ENCODE peak calls at places on chromosomes 16 and 17, in six cellular contexts. One of them, this sample, is unnamed.

GRCh38 chr17:79987187-79987889 is 48.3 kb downstream of the TBC1D16 start:
- DNase-seq in CD8-positive, alpha-beta T cell: no peak
- DNase-seq in GM19239: no peak
- DNase-seq in adrenal gland: peak; percentile 29
- DNase-seq in skeletal muscle cell: no peak
- DNase-seq in glomerular endothelial cell: no peak
- DNase-seq in this sample: no peak

GRCh38 chr17:73641779-73642580 is 2.3 kb downstream of the SDK2 start:
- DNase-seq in CD8-positive, alpha-beta T cell: no peak
- DNase-seq in GM19239: no peak
- DNase-seq in adrenal gland: no peak
- DNase-seq in skeletal muscle cell: no peak
- DNase-seq in glomerular endothelial cell: no peak
- DNase-seq in this sample: no peak

GRCh38 chr17:245020-245419 is 63.6 kb upstream of the DOC2B start:
- DNase-seq in CD8-positive, alpha-beta T cell: no peak
- DNase-seq in GM19239: no peak
- DNase-seq in adrenal gland: peak; percentile 4
- DNase-seq in skeletal muscle cell: no peak
- DNase-seq in glomerular endothelial cell: no peak
- DNase-seq in this sample: no peak

GRCh38 chr17:5715478-5715877 is 131.2 kb upstream of the NLRP1 start:
- DNase-seq in CD8-positive, alpha-beta T cell: no peak
- DNase-seq in GM19239: no peak
- DNase-seq in adrenal gland: no peak
- DNase-seq in skeletal muscle cell: no peak
- DNase-seq in glomerular endothelial cell: no peak
- DNase-seq in this sample: no peak

GRCh38 chr17:58508341-58509067 is 5.9 kb downstream of the MTMR4 start:
- DNase-seq in CD8-positive, alpha-beta T cell: no peak
- DNase-seq in GM19239: no peak
- DNase-seq in adrenal gland: no peak
- DNase-seq in skeletal muscle cell: no peak
- DNase-seq in glomerular endothelial cell: no peak
- DNase-seq in this sample: no peak

GRCh38 chr16:88634141-88634993 is 4.0 kb upstream of the IL17C start:
- DNase-seq in CD8-positive, alpha-beta T cell: no peak
- DNase-seq in GM19239: peak; percentile 79
- DNase-seq in adrenal gland: no peak
- DNase-seq in skeletal muscle cell: no peak
- DNase-seq in glomerular endothelial cell: no peak
- DNase-seq in this sample: peak; percentile 50

GRCh38 chr16:50709061-50709695 is 15.8 kb downstream of the NOD2 start:
- DNase-seq in CD8-positive, alpha-beta T cell: no peak
- DNase-seq in GM19239: peak; percentile 33
- DNase-seq in adrenal gland: no peak
- DNase-seq in skeletal muscle cell: no peak
- DNase-seq in glomerular endothelial cell: no peak
- DNase-seq in this sample: no peak

GRCh38 chr17:29744121-29744520 is 121.4 kb upstream of the CORO6 start:
- DNase-seq in CD8-positive, alpha-beta T cell: no peak
- DNase-seq in GM19239: no peak
- DNase-seq in adrenal gland: no peak
- DNase-seq in skeletal muscle cell: no peak
- DNase-seq in glomerular endothelial cell: no peak
- DNase-seq in this sample: no peak

GRCh38 chr17:30104575-30105339 is 11.9 kb upstream of the NSRP1 start:
- DNase-seq in CD8-positive, alpha-beta T cell: peak; percentile 44
- DNase-seq in GM19239: peak; percentile 44
- DNase-seq in adrenal gland: peak; percentile 81
- DNase-seq in skeletal muscle cell: peak; percentile 34
- DNase-seq in glomerular endothelial cell: peak; percentile 66
- DNase-seq in this sample: peak; percentile 48

GRCh38 chr16:10981697-10982216 is 37.4 kb downstream of the CLEC16A start:
- DNase-seq in CD8-positive, alpha-beta T cell: no peak
- DNase-seq in GM19239: peak; percentile 54
- DNase-seq in adrenal gland: no peak
- DNase-seq in skeletal muscle cell: no peak
- DNase-seq in glomerular endothelial cell: no peak
- DNase-seq in this sample: no peak

GRCh38 chr16:87832137-87832527 is 37.2 kb downstream of the SLC7A5 start:
- DNase-seq in CD8-positive, alpha-beta T cell: no peak
- DNase-seq in GM19239: no peak
- DNase-seq in adrenal gland: no peak
- DNase-seq in skeletal muscle cell: no peak
- DNase-seq in glomerular endothelial cell: no peak
- DNase-seq in this sample: no peak

GRCh38 chr17:74690409-74690825 is 22.3 kb downstream of the CD300LF start:
- DNase-seq in CD8-positive, alpha-beta T cell: no peak
- DNase-seq in GM19239: no peak
- DNase-seq in adrenal gland: peak; percentile 27
- DNase-seq in skeletal muscle cell: no peak
- DNase-seq in glomerular endothelial cell: no peak
- DNase-seq in this sample: no peak

GRCh38 chr17:42553866-42554249 is 1.1 kb downstream of the HSD17B1 start:
- DNase-seq in CD8-positive, alpha-beta T cell: no peak
- DNase-seq in GM19239: no peak
- DNase-seq in adrenal gland: peak; percentile 45
- DNase-seq in skeletal muscle cell: no peak
- DNase-seq in glomerular endothelial cell: no peak
- DNase-seq in this sample: no peak

GRCh38 chr17:42553161-42553818 is 567 bp downstream of the HSD17B1 start:
- DNase-seq in CD8-positive, alpha-beta T cell: no peak
- DNase-seq in GM19239: no peak
- DNase-seq in adrenal gland: no peak
- DNase-seq in skeletal muscle cell: no peak
- DNase-seq in glomerular endothelial cell: no peak
- DNase-seq in this sample: no peak

GRCh38 chr16:8717892-8718400 is 43.5 kb downstream of the ABAT start:
- DNase-seq in CD8-positive, alpha-beta T cell: no peak
- DNase-seq in GM19239: no peak
- DNase-seq in adrenal gland: no peak
- DNase-seq in skeletal muscle cell: peak; percentile 28
- DNase-seq in glomerular endothelial cell: no peak
- DNase-seq in this sample: no peak

GRCh38 chr16:47132310-47132709 is 11.4 kb downstream of the NETO2 start:
- DNase-seq in CD8-positive, alpha-beta T cell: no peak
- DNase-seq in GM19239: no peak
- DNase-seq in adrenal gland: no peak
- DNase-seq in skeletal muscle cell: no peak
- DNase-seq in glomerular endothelial cell: no peak
- DNase-seq in this sample: no peak

GRCh38 chr16:86836503-86837125 is 258.3 kb downstream of the FOXL1 start:
- DNase-seq in CD8-positive, alpha-beta T cell: no peak
- DNase-seq in GM19239: no peak
- DNase-seq in adrenal gland: peak; percentile 31
- DNase-seq in skeletal muscle cell: peak; percentile 70
- DNase-seq in glomerular endothelial cell: peak; percentile 89
- DNase-seq in this sample: no peak

GRCh38 chr17:46817151-46817900 is 1.2 kb downstream of the WNT3 start:
- DNase-seq in CD8-positive, alpha-beta T cell: no peak
- DNase-seq in GM19239: no peak
- DNase-seq in adrenal gland: no peak
- DNase-seq in skeletal muscle cell: no peak
- DNase-seq in glomerular endothelial cell: no peak
- DNase-seq in this sample: no peak

GRCh38 chr16:10871157-10871991 is 5.6 kb upstream of the CIITA start:
- DNase-seq in CD8-positive, alpha-beta T cell: no peak
- DNase-seq in GM19239: peak; percentile 27
- DNase-seq in adrenal gland: peak; percentile 52
- DNase-seq in skeletal muscle cell: peak; percentile 79
- DNase-seq in glomerular endothelial cell: no peak
- DNase-seq in this sample: peak; percentile 93

GRCh38 chr17:1776857-1777256 is 15.0 kb downstream of the SERPINF1 start:
- DNase-seq in CD8-positive, alpha-beta T cell: no peak
- DNase-seq in GM19239: no peak
- DNase-seq in adrenal gland: no peak
- DNase-seq in skeletal muscle cell: no peak
- DNase-seq in glomerular endothelial cell: no peak
- DNase-seq in this sample: no peak

GRCh38 chr17:36657390-36657762 is 56.0 kb downstream of the MRM1 start:
- DNase-seq in CD8-positive, alpha-beta T cell: no peak
- DNase-seq in GM19239: no peak
- DNase-seq in adrenal gland: no peak
- DNase-seq in skeletal muscle cell: no peak
- DNase-seq in glomerular endothelial cell: no peak
- DNase-seq in this sample: no peak

GRCh38 chr16:67164599-67165061 is at the start of gene HSF4:
- DNase-seq in CD8-positive, alpha-beta T cell: no peak
- DNase-seq in GM19239: no peak
- DNase-seq in adrenal gland: peak; percentile 64
- DNase-seq in skeletal muscle cell: no peak
- DNase-seq in glomerular endothelial cell: no peak
- DNase-seq in this sample: no peak

GRCh38 chr16:85206472-85207356 is 94.4 kb upstream of the CIBAR2 start:
- DNase-seq in CD8-positive, alpha-beta T cell: no peak
- DNase-seq in GM19239: no peak
- DNase-seq in adrenal gland: peak; percentile 77
- DNase-seq in skeletal muscle cell: no peak
- DNase-seq in glomerular endothelial cell: no peak
- DNase-seq in this sample: no peak

GRCh38 chr16:5665770-5666169 is 568.2 kb upstream of the EEF2KMT start:
- DNase-seq in CD8-positive, alpha-beta T cell: no peak
- DNase-seq in GM19239: no peak
- DNase-seq in adrenal gland: no peak
- DNase-seq in skeletal muscle cell: no peak
- DNase-seq in glomerular endothelial cell: no peak
- DNase-seq in this sample: no peak

GRCh38 chr16:85959686-85960085 is 60.7 kb downstream of the IRF8 start:
- DNase-seq in CD8-positive, alpha-beta T cell: no peak
- DNase-seq in GM19239: no peak
- DNase-seq in adrenal gland: no peak
- DNase-seq in skeletal muscle cell: no peak
- DNase-seq in glomerular endothelial cell: no peak
- DNase-seq in this sample: no peak

GRCh38 chr16:27779719-27780161 is 229.8 kb downstream of the KATNIP start:
- DNase-seq in CD8-positive, alpha-beta T cell: no peak
- DNase-seq in GM19239: no peak
- DNase-seq in adrenal gland: peak; percentile 22
- DNase-seq in skeletal muscle cell: no peak
- DNase-seq in glomerular endothelial cell: no peak
- DNase-seq in this sample: no peak

GRCh38 chr17:77479817-77480508 is 339.2 kb downstream of the SEC14L1 start:
- DNase-seq in CD8-positive, alpha-beta T cell: no peak
- DNase-seq in GM19239: no peak
- DNase-seq in adrenal gland: no peak
- DNase-seq in skeletal muscle cell: no peak
- DNase-seq in glomerular endothelial cell: no peak
- DNase-seq in this sample: no peak

GRCh38 chr17:2707721-2708584 is 3.6 kb downstream of the CLUH start:
- DNase-seq in CD8-positive, alpha-beta T cell: no peak
- DNase-seq in GM19239: no peak
- DNase-seq in adrenal gland: peak; percentile 92
- DNase-seq in skeletal muscle cell: no peak
- DNase-seq in glomerular endothelial cell: no peak
- DNase-seq in this sample: no peak

GRCh38 chr17:77496831-77497577 is 356.2 kb downstream of the SEC14L1 start:
- DNase-seq in CD8-positive, alpha-beta T cell: no peak
- DNase-seq in GM19239: no peak
- DNase-seq in adrenal gland: no peak
- DNase-seq in skeletal muscle cell: no peak
- DNase-seq in glomerular endothelial cell: no peak
- DNase-seq in this sample: no peak

GRCh38 chr17:16820161-16820877 is 130.3 kb downstream of the CCDC144A start:
- DNase-seq in CD8-positive, alpha-beta T cell: no peak
- DNase-seq in GM19239: no peak
- DNase-seq in adrenal gland: no peak
- DNase-seq in skeletal muscle cell: no peak
- DNase-seq in glomerular endothelial cell: no peak
- DNase-seq in this sample: no peak

GRCh38 chr17:10758062-10758461 is 28.2 kb upstream of the TMEM220 start:
- DNase-seq in CD8-positive, alpha-beta T cell: no peak
- DNase-seq in GM19239: no peak
- DNase-seq in adrenal gland: no peak
- DNase-seq in skeletal muscle cell: no peak
- DNase-seq in glomerular endothelial cell: no peak
- DNase-seq in this sample: no peak

GRCh38 chr17:63571632-63572310 is 21.5 kb downstream of the DCAF7 start:
- DNase-seq in CD8-positive, alpha-beta T cell: no peak
- DNase-seq in GM19239: no peak
- DNase-seq in adrenal gland: no peak
- DNase-seq in skeletal muscle cell: peak; percentile 11
- DNase-seq in glomerular endothelial cell: no peak
- DNase-seq in this sample: no peak

GRCh38 chr16:57184890-57185445 is 871 bp downstream of the PSME3IP1 start:
- DNase-seq in CD8-positive, alpha-beta T cell: no peak
- DNase-seq in GM19239: no peak
- DNase-seq in adrenal gland: no peak
- DNase-seq in skeletal muscle cell: no peak
- DNase-seq in glomerular endothelial cell: no peak
- DNase-seq in this sample: no peak

This sample was measured in T-helper 1 cell.